ENCODE peak calls at places on chromosomes 13 and 19, in eight cellular contexts. E is psoas muscle; W is tibial nerve; C is left ventricle myocardium superior; F is 8988T; Z is activated CD8-positive, alpha-beta memory T cell treated with anti-CD3 and anti-CD28 coated beads for 1 hour; G is CD8-positive, alpha-beta memory T cell; K is naive thymus-derived CD8-positive, alpha-beta T cell. X is an unnamed sample.

GRCh38 chr13:98089246-98089645 is 53.6 kb upstream of the FARP1 start:
- DNase-seq in E (no peak), W (no peak), C (no peak), F (no peak), Z (no peak), G (no peak), K (no peak), X (peak)

GRCh38 chr13:20130012-20130411 is 30.8 kb downstream of the GJA3 start:
- DNase-seq in E (no peak), W (no peak), C (no peak), F (no peak), Z (no peak), G (no peak), K (no peak), X (no peak)

GRCh38 chr19:19463348-19464117 is 51.8 kb downstream of the TSSK6 start:
- DNase-seq in E (peak), W (no peak), C (peak), F (no peak), Z (no peak), G (no peak), K (no peak), X (peak)

GRCh38 chr13:98272549-98272948 is 95.5 kb upstream of the RNF113B start:
- DNase-seq in E (no peak), W (no peak), C (no peak), F (no peak), Z (no peak), G (no peak), K (no peak), X (no peak)

GRCh38 chr13:99446242-99446641 is 55.0 kb upstream of the TM9SF2 start:
- DNase-seq in E (no peak), W (no peak), C (no peak), F (no peak), Z (no peak), G (no peak), K (no peak), X (no peak)

GRCh38 chr19:34481861-34482379 is 362 bp downstream of the WTIP start:
- DNase-seq in E (peak), W (no peak), C (peak), F (peak), Z (no peak), G (no peak), K (no peak), X (peak)

GRCh38 chr13:42996584-42996983 is 4.5 kb upstream of the EPSTI1 start:
- DNase-seq in E (no peak), W (no peak), C (no peak), F (peak), Z (no peak), G (no peak), K (no peak), X (peak)

GRCh38 chr13:38012096-38012495 is 142.5 kb upstream of the TRPC4 start:
- DNase-seq in E (no peak), W (no peak), C (no peak), F (no peak), Z (no peak), G (no peak), K (no peak), X (no peak)

GRCh38 chr13:114054269-114054668 is 78.2 kb downstream of the RASA3 start:
- DNase-seq in E (no peak), W (no peak), C (no peak), F (peak), Z (no peak), G (no peak), K (no peak), X (no peak)

GRCh38 chr13:51158923-51159322 is 47.8 kb upstream of the C13orf42 start:
- DNase-seq in E (no peak), W (no peak), C (no peak), F (no peak), Z (no peak), G (no peak), K (no peak), X (peak)

GRCh38 chr19:17775991-17776803 is 18.7 kb upstream of the B3GNT3 start:
- DNase-seq in E (no peak), W (no peak), C (no peak), F (no peak), Z (no peak), G (no peak), K (no peak), X (no peak)

GRCh38 chr19:52170863-52171320 is 529 bp downstream of the ZNF836 start:
- DNase-seq in E (peak), W (no peak), C (peak), F (no peak), Z (no peak), G (no peak), K (no peak), X (no peak)

GRCh38 chr19:28469544-28469943 is 743.4 kb downstream of the UQCRFS1 start:
- DNase-seq in E (no peak), W (no peak), C (no peak), F (no peak), Z (no peak), G (no peak), K (no peak), X (no peak)

GRCh38 chr13:75920536-75920935 is 284.4 kb downstream of the LMO7 start:
- DNase-seq in E (no peak), W (no peak), C (no peak), F (no peak), Z (no peak), G (no peak), K (no peak), X (no peak)

GRCh38 chr13:39451860-39452301 is 151.1 kb downstream of the LHFPL6 start:
- DNase-seq in E (peak), W (no peak), C (peak), F (no peak), Z (no peak), G (no peak), K (no peak), X (peak)

GRCh38 chr19:31539386-31539785 is 190.2 kb upstream of the TSHZ3 start:
- DNase-seq in E (no peak), W (no peak), C (no peak), F (no peak), Z (no peak), G (no peak), K (no peak), X (no peak)

GRCh38 chr13:113538689-113539058 is 45.9 kb upstream of the TFDP1 start:
- DNase-seq in E (no peak), W (no peak), C (no peak), F (no peak), Z (no peak), G (no peak), K (no peak), X (no peak)

GRCh38 chr13:50126378-50127016 is 111.3 kb downstream of the KCNRG start:
- DNase-seq in E (peak), W (no peak), C (no peak), F (no peak), Z (no peak), G (no peak), K (no peak), X (peak)

GRCh38 chr19:13068064-13068807 is 34.4 kb downstream of the LYL1 start:
- DNase-seq in E (no peak), W (no peak), C (no peak), F (no peak), Z (no peak), G (no peak), K (no peak), X (no peak)

GRCh38 chr13:70736622-70737317 is 628.5 kb upstream of the KLHL1 start:
- DNase-seq in E (no peak), W (no peak), C (no peak), F (no peak), Z (no peak), G (no peak), K (no peak), X (no peak)

GRCh38 chr19:35114656-35115537 is 726 bp upstream of the FXYD3 start:
- DNase-seq in E (peak), W (peak), C (peak), F (peak), Z (peak), G (peak), K (peak), X (peak)